ENCODE peak calls at places on chromosome 20, in ten cellular contexts. One of them, this sample, is unnamed.

GRCh38 chr20:9955646-9956045 is 79.1 kb upstream of the ANKEF1 start:
- DNase-seq in GM23338: no peak
- DNase-seq in left ventricle myocardium inferior: no peak
- DNase-seq in Panc1: no peak
- DNase-seq in pancreas: no peak
- DNase-seq in heart left ventricle: no peak
- DNase-seq in stomach: no peak
- DNase-seq in tibial artery: no peak
- DNase-seq in psoas muscle: no peak
- DNase-seq in A549: peak; percentile 17
- DNase-seq in this sample: no peak

GRCh38 chr20:6636209-6637159 is 131.0 kb upstream of the BMP2 start:
- DNase-seq in A549: peak; percentile 47
- DNase-seq in pancreas: no peak
- DNase-seq in Panc1: no peak
- DNase-seq in psoas muscle: no peak
- DNase-seq in left ventricle myocardium inferior: no peak
- DNase-seq in stomach: no peak
- DNase-seq in tibial artery: peak; percentile 22
- DNase-seq in GM23338: peak; percentile 66
- DNase-seq in heart left ventricle: peak; percentile 30
- DNase-seq in this sample: no peak

GRCh38 chr20:16132399-16132798 is 440.8 kb downstream of the KIF16B start:
- DNase-seq in Panc1: no peak
- DNase-seq in heart left ventricle: no peak
- DNase-seq in tibial artery: no peak
- DNase-seq in pancreas: no peak
- DNase-seq in GM23338: no peak
- DNase-seq in left ventricle myocardium inferior: no peak
- DNase-seq in A549: no peak
- DNase-seq in psoas muscle: no peak
- DNase-seq in stomach: no peak
- DNase-seq in this sample: no peak

GRCh38 chr20:22447448-22447778 is 137.0 kb downstream of the FOXA2 start:
- DNase-seq in stomach: no peak
- DNase-seq in pancreas: no peak
- DNase-seq in left ventricle myocardium inferior: no peak
- DNase-seq in Panc1: no peak
- DNase-seq in A549: no peak
- DNase-seq in GM23338: no peak
- DNase-seq in psoas muscle: no peak
- DNase-seq in tibial artery: no peak
- DNase-seq in heart left ventricle: no peak
- DNase-seq in this sample: no peak

GRCh38 chr20:58558483-58559367 is 43.5 kb upstream of the APCDD1L start:
- DNase-seq in heart left ventricle: no peak
- DNase-seq in pancreas: no peak
- DNase-seq in Panc1: no peak
- DNase-seq in psoas muscle: no peak
- DNase-seq in left ventricle myocardium inferior: no peak
- DNase-seq in tibial artery: no peak
- DNase-seq in A549: no peak
- DNase-seq in GM23338: peak; percentile 49
- DNase-seq in stomach: no peak
- DNase-seq in this sample: no peak

GRCh38 chr20:63029358-63030121 is 22.8 kb upstream of the BHLHE23 start:
- DNase-seq in heart left ventricle: no peak
- DNase-seq in tibial artery: no peak
- DNase-seq in pancreas: peak; percentile 54
- DNase-seq in Panc1: no peak
- DNase-seq in left ventricle myocardium inferior: peak; percentile 4
- DNase-seq in GM23338: peak; percentile 75
- DNase-seq in A549: no peak
- DNase-seq in stomach: no peak
- DNase-seq in psoas muscle: peak; percentile 52
- DNase-seq in this sample: no peak

GRCh38 chr20:21512634-21513180 is 1.2 kb downstream of the NKX2-2 start:
- DNase-seq in left ventricle myocardium inferior: no peak
- DNase-seq in pancreas: no peak
- DNase-seq in heart left ventricle: no peak
- DNase-seq in A549: no peak
- DNase-seq in psoas muscle: no peak
- DNase-seq in Panc1: no peak
- DNase-seq in stomach: no peak
- DNase-seq in GM23338: no peak
- DNase-seq in tibial artery: no peak
- DNase-seq in this sample: no peak

GRCh38 chr20:59248031-59248684 is 52.3 kb upstream of the EDN3 start:
- DNase-seq in stomach: no peak
- DNase-seq in tibial artery: no peak
- DNase-seq in heart left ventricle: no peak
- DNase-seq in pancreas: no peak
- DNase-seq in A549: no peak
- DNase-seq in GM23338: no peak
- DNase-seq in left ventricle myocardium inferior: no peak
- DNase-seq in psoas muscle: no peak
- DNase-seq in Panc1: no peak
- DNase-seq in this sample: no peak

GRCh38 chr20:63092660-63093215 is 86.0 kb upstream of the BHLHE23 start:
- DNase-seq in psoas muscle: peak; percentile 30
- DNase-seq in left ventricle myocardium inferior: peak; percentile 2
- DNase-seq in A549: no peak
- DNase-seq in stomach: no peak
- DNase-seq in heart left ventricle: peak; percentile 7
- DNase-seq in pancreas: peak; percentile 35
- DNase-seq in Panc1: no peak
- DNase-seq in tibial artery: no peak
- DNase-seq in GM23338: no peak
- DNase-seq in this sample: no peak

GRCh38 chr20:44959082-44959895 is 908 bp downstream of the TOMM34 start:
- DNase-seq in Panc1: no peak
- DNase-seq in left ventricle myocardium inferior: no peak
- DNase-seq in psoas muscle: no peak
- DNase-seq in tibial artery: no peak
- DNase-seq in stomach: no peak
- DNase-seq in A549: peak; percentile 51
- DNase-seq in heart left ventricle: no peak
- DNase-seq in pancreas: no peak
- DNase-seq in GM23338: peak; percentile 33
- DNase-seq in this sample: no peak

GRCh38 chr20:58219342-58219700 is 9.1 kb downstream of the ANKRD60 start:
- DNase-seq in stomach: no peak
- DNase-seq in GM23338: no peak
- DNase-seq in heart left ventricle: no peak
- DNase-seq in tibial artery: no peak
- DNase-seq in Panc1: no peak
- DNase-seq in A549: peak; percentile 51
- DNase-seq in psoas muscle: no peak
- DNase-seq in pancreas: no peak
- DNase-seq in left ventricle myocardium inferior: no peak
- DNase-seq in this sample: no peak

GRCh38 chr20:48718914-48719578 is 108.8 kb downstream of the PREX1 start:
- DNase-seq in heart left ventricle: no peak
- DNase-seq in left ventricle myocardium inferior: no peak
- DNase-seq in tibial artery: no peak
- DNase-seq in A549: no peak
- DNase-seq in psoas muscle: no peak
- DNase-seq in GM23338: no peak
- DNase-seq in pancreas: peak; percentile 21
- DNase-seq in Panc1: no peak
- DNase-seq in stomach: no peak
- DNase-seq in this sample: no peak

DNA sequence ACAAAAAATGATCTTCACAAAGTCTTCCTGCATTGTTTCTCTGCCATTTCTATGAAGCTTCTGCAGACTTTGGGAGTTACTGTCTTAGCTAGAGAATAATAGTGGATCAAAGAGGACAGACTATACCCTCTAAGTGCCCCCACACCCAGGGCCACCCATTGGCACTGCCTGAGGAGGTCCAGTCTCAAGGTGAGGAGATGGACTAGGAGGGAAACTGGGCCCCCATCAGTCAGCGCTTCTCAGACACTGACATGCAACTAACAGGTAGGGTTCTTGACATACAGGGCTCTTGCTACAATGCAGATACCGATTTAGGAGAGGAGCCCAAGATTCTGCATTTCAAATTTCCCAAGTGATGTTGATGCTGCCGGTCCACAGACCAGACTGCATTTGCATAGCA is 24.3 kb downstream of the PCNA start:
- DNase-seq in heart left ventricle: no peak
- DNase-seq in pancreas: no peak
- DNase-seq in psoas muscle: no peak
- DNase-seq in tibial artery: no peak
- DNase-seq in A549: no peak
- DNase-seq in GM23338: no peak
- DNase-seq in left ventricle myocardium inferior: no peak
- DNase-seq in stomach: no peak
- DNase-seq in Panc1: no peak
- DNase-seq in this sample: no peak
- TF ChIP-seq CTCF in heart left ventricle: no peak
- TF ChIP-seq CTCF in pancreas: no peak
- TF ChIP-seq CTCF in psoas muscle: no peak
- TF ChIP-seq CTCF in tibial artery: no peak
- TF ChIP-seq CTCF in A549: no peak
- TF ChIP-seq CTCF in GM23338: no peak
- TF ChIP-seq CTCF in left ventricle myocardium inferior: no peak
- TF ChIP-seq CTCF in stomach: no peak
- TF ChIP-seq CTCF in Panc1: no peak
- TF ChIP-seq CTCF in this sample: no peak

GRCh38 chr20:43752051-43752360 is 25.2 kb upstream of the GTSF1L start:
- DNase-seq in stomach: no peak
- DNase-seq in tibial artery: no peak
- DNase-seq in psoas muscle: no peak
- DNase-seq in A549: no peak
- DNase-seq in pancreas: no peak
- DNase-seq in heart left ventricle: no peak
- DNase-seq in Panc1: no peak
- DNase-seq in GM23338: no peak
- DNase-seq in left ventricle myocardium inferior: no peak
- DNase-seq in this sample: no peak

GRCh38 chr20:43749734-43750294 is 23.0 kb upstream of the GTSF1L start:
- DNase-seq in left ventricle myocardium inferior: peak; percentile 80
- DNase-seq in heart left ventricle: peak; percentile 76
- DNase-seq in tibial artery: peak; percentile 51
- DNase-seq in A549: peak; percentile 44
- DNase-seq in stomach: peak; percentile 88
- DNase-seq in Panc1: peak; percentile 27
- DNase-seq in pancreas: peak; percentile 99
- DNase-seq in psoas muscle: peak; percentile 85
- DNase-seq in GM23338: peak; percentile 85
- DNase-seq in this sample: peak; percentile 79

GRCh38 chr20:43751167-43752050 is 24.6 kb upstream of the GTSF1L start:
- DNase-seq in GM23338: no peak
- DNase-seq in Panc1: no peak
- DNase-seq in pancreas: no peak
- DNase-seq in stomach: no peak
- DNase-seq in left ventricle myocardium inferior: no peak
- DNase-seq in psoas muscle: no peak
- DNase-seq in tibial artery: no peak
- DNase-seq in heart left ventricle: no peak
- DNase-seq in A549: no peak
- DNase-seq in this sample: no peak

GRCh38 chr20:43752561-43753301 is 25.9 kb upstream of the GTSF1L start:
- DNase-seq in pancreas: no peak
- DNase-seq in A549: no peak
- DNase-seq in stomach: peak; percentile 39
- DNase-seq in heart left ventricle: peak; percentile 26
- DNase-seq in left ventricle myocardium inferior: no peak
- DNase-seq in tibial artery: no peak
- DNase-seq in GM23338: no peak
- DNase-seq in Panc1: no peak
- DNase-seq in psoas muscle: no peak
- DNase-seq in this sample: peak; percentile 51

GRCh38 chr20:43750774-43751166 is 24.0 kb upstream of the GTSF1L start:
- DNase-seq in heart left ventricle: no peak
- DNase-seq in A549: no peak
- DNase-seq in psoas muscle: no peak
- DNase-seq in pancreas: no peak
- DNase-seq in Panc1: no peak
- DNase-seq in stomach: no peak
- DNase-seq in GM23338: no peak
- DNase-seq in left ventricle myocardium inferior: no peak
- DNase-seq in tibial artery: no peak
- DNase-seq in this sample: no peak
- H3K4me1 ChIP-seq in heart left ventricle: no peaks in the 10 kb centered on the region
- H3K4me1 ChIP-seq in A549: peaks cover 7% of the 10 kb centered on the region
- H3K4me1 ChIP-seq in psoas muscle: no peaks in the 10 kb centered on the region
- H3K4me1 ChIP-seq in pancreas: no peaks in the 10 kb centered on the region
- H3K4me1 ChIP-seq in Panc1: peaks cover 3% of the 10 kb centered on the region
- H3K4me1 ChIP-seq in stomach: peaks cover 45% of the 10 kb centered on the region
- H3K4me1 ChIP-seq in GM23338: peaks cover 8% of the 10 kb centered on the region
- H3K4me1 ChIP-seq in left ventricle myocardium inferior: peaks cover 5% of the 10 kb centered on the region
- H3K4me1 ChIP-seq in tibial artery: no peaks in the 10 kb centered on the region
- H3K4me1 ChIP-seq in this sample: no peaks in the 10 kb centered on the region

DNA sequence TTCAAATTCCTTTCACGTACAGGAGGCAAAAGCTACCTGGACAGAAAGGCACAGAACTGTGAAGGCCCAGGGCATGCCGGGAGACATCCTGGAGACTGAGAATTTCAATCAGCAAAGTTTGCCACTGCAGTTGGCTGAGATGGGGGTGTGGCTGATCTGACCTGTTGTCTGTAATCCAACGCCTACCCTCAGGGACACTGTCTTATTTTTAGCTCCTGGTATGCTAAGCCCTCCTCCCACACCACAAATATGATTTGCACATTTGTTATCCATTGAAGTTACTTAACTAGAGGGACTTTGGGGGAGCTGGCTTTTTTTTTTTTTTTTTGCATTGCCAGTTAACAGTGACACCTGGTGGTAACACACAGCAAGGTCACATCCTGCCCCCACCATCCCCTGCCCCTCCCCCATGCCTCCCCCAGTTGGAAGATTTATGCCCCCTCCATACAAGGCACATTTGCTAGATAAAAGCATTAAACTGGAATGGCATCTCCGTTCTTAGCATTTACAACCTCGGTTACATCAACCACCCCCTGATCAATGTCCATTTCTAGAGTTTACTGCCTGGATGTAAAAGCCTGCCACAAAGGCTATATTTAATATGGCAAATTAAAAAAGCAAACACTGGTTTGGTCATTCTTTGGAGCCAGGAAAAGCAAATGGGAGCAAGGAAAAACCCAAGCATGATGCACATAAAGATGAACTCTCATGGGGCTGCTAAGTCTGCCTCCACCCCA is 40.3 kb downstream of the TTI1 start:
- DNase-seq in stomach: no peak
- DNase-seq in heart left ventricle: peak; percentile 60
- DNase-seq in psoas muscle: peak; percentile 74
- DNase-seq in GM23338: peak; percentile 46
- DNase-seq in A549: peak; percentile 34
- DNase-seq in Panc1: no peak
- DNase-seq in left ventricle myocardium inferior: peak; percentile 39
- DNase-seq in pancreas: no peak
- DNase-seq in tibial artery: no peak
- DNase-seq in this sample: peak; percentile 59
- TF ChIP-seq CTCF in stomach: peak; percentile 64
- TF ChIP-seq CTCF in heart left ventricle: peak; percentile 78
- TF ChIP-seq CTCF in psoas muscle: peak; percentile 65
- TF ChIP-seq CTCF in GM23338: peak; percentile 59
- TF ChIP-seq CTCF in A549: peak; percentile 69
- TF ChIP-seq CTCF in Panc1: peak; percentile 81
- TF ChIP-seq CTCF in left ventricle myocardium inferior: peak; percentile 76
- TF ChIP-seq CTCF in pancreas: peak; percentile 38
- TF ChIP-seq CTCF in tibial artery: peak; percentile 14
- TF ChIP-seq CTCF in this sample: peak; percentile 11

GRCh38 chr20:24989162-24989561 is 3.4 kb downstream of the APMAP start:
- DNase-seq in A549: no peak
- DNase-seq in Panc1: no peak
- DNase-seq in tibial artery: no peak
- DNase-seq in stomach: peak; percentile 17
- DNase-seq in heart left ventricle: peak; percentile 3
- DNase-seq in GM23338: no peak
- DNase-seq in pancreas: no peak
- DNase-seq in left ventricle myocardium inferior: no peak
- DNase-seq in psoas muscle: peak; percentile 26
- DNase-seq in this sample: no peak
- H3K4me1 ChIP-seq in A549: peaks cover 24% of the 10 kb centered on the region
- H3K4me1 ChIP-seq in Panc1: peaks cover 28% of the 10 kb centered on the region
- H3K4me1 ChIP-seq in tibial artery: no peaks in the 10 kb centered on the region
- H3K4me1 ChIP-seq in stomach: peaks cover 58% of the 10 kb centered on the region
- H3K4me1 ChIP-seq in heart left ventricle: peaks cover 20% of the 10 kb centered on the region
- H3K4me1 ChIP-seq in GM23338: peaks cover 8% of the 10 kb centered on the region
- H3K4me1 ChIP-seq in pancreas: no peaks in the 10 kb centered on the region
- H3K4me1 ChIP-seq in left ventricle myocardium inferior: peaks cover 56% of the 10 kb centered on the region
- H3K4me1 ChIP-seq in psoas muscle: peaks cover 47% of the 10 kb centered on the region
- H3K4me1 ChIP-seq in this sample: peaks cover 5% of the 10 kb centered on the region

This sample was measured in lung.